ENCODE peak calls at places on chromosomes 7 and 10, in ten cellular contexts. One of them, this sample, is unnamed.
A peak's percentile ranks its signal among the peaks of the same experiment; 100 is the strongest.

GRCh38 chr7:69882269-69882668 is 284.0 kb downstream of the AUTS2 start:
- DNase-seq in upper lobe of left lung: no peak
- DNase-seq in HepG2: no peak
- DNase-seq in breast epithelium: no peak
- DNase-seq in suprapubic skin: no peak
- DNase-seq in prostate gland: no peak
- DNase-seq in K562: no peak
- DNase-seq in transverse colon: no peak
- DNase-seq in stomach: no peak
- DNase-seq in sigmoid colon: no peak
- DNase-seq in this sample: no peak

GRCh38 chr10:86205086-86205760 is 161.4 kb downstream of the GRID1 start:
- DNase-seq in upper lobe of left lung: no peak
- DNase-seq in HepG2: no peak
- DNase-seq in breast epithelium: no peak
- DNase-seq in suprapubic skin: peak; percentile 16
- DNase-seq in prostate gland: no peak
- DNase-seq in K562: no peak
- DNase-seq in transverse colon: no peak
- DNase-seq in stomach: no peak
- DNase-seq in sigmoid colon: peak; percentile 7
- DNase-seq in this sample: no peak

GRCh38 chr7:148340881-148341280 is 249.7 kb upstream of the C7orf33 start:
- DNase-seq in upper lobe of left lung: no peak
- DNase-seq in HepG2: no peak
- DNase-seq in breast epithelium: no peak
- DNase-seq in suprapubic skin: no peak
- DNase-seq in prostate gland: no peak
- DNase-seq in K562: no peak
- DNase-seq in transverse colon: no peak
- DNase-seq in stomach: no peak
- DNase-seq in sigmoid colon: no peak
- DNase-seq in this sample: no peak

GRCh38 chr10:79979310-79979972 is 30.5 kb upstream of the SFTPD start:
- DNase-seq in upper lobe of left lung: peak; percentile 90
- DNase-seq in HepG2: no peak
- DNase-seq in breast epithelium: no peak
- DNase-seq in suprapubic skin: no peak
- DNase-seq in prostate gland: no peak
- DNase-seq in K562: no peak
- DNase-seq in transverse colon: no peak
- DNase-seq in stomach: peak; percentile 74
- DNase-seq in sigmoid colon: no peak
- DNase-seq in this sample: no peak

GRCh38 chr10:88066876-88067275 is 203.5 kb downstream of the PTEN start:
- DNase-seq in upper lobe of left lung: peak; percentile 33
- DNase-seq in HepG2: no peak
- DNase-seq in breast epithelium: no peak
- DNase-seq in suprapubic skin: no peak
- DNase-seq in prostate gland: no peak
- DNase-seq in K562: no peak
- DNase-seq in transverse colon: no peak
- DNase-seq in stomach: no peak
- DNase-seq in sigmoid colon: no peak
- DNase-seq in this sample: no peak

GRCh38 chr7:18958627-18959026 is 158.8 kb downstream of the TWIST1 start:
- DNase-seq in upper lobe of left lung: no peak
- DNase-seq in HepG2: no peak
- DNase-seq in breast epithelium: no peak
- DNase-seq in suprapubic skin: no peak
- DNase-seq in prostate gland: no peak
- DNase-seq in K562: no peak
- DNase-seq in transverse colon: no peak
- DNase-seq in stomach: no peak
- DNase-seq in sigmoid colon: no peak
- DNase-seq in this sample: no peak

GRCh38 chr10:67770537-67770936 is 67.5 kb downstream of the DNAJC12 start:
- DNase-seq in upper lobe of left lung: no peak
- DNase-seq in HepG2: no peak
- DNase-seq in breast epithelium: no peak
- DNase-seq in suprapubic skin: no peak
- DNase-seq in prostate gland: no peak
- DNase-seq in K562: no peak
- DNase-seq in transverse colon: no peak
- DNase-seq in stomach: no peak
- DNase-seq in sigmoid colon: no peak
- DNase-seq in this sample: no peak

GRCh38 chr10:132577350-132578005 is 39.9 kb downstream of the INPP5A start:
- DNase-seq in upper lobe of left lung: no peak
- DNase-seq in HepG2: peak; percentile 32
- DNase-seq in breast epithelium: no peak
- DNase-seq in suprapubic skin: no peak
- DNase-seq in prostate gland: no peak
- DNase-seq in K562: no peak
- DNase-seq in transverse colon: no peak
- DNase-seq in stomach: peak; percentile 67
- DNase-seq in sigmoid colon: peak; percentile 75
- DNase-seq in this sample: no peak

GRCh38 chr10:35611750-35612149 is 6.6 kb downstream of the GJD4 start:
- DNase-seq in upper lobe of left lung: no peak
- DNase-seq in HepG2: peak; percentile 20
- DNase-seq in breast epithelium: no peak
- DNase-seq in suprapubic skin: no peak
- DNase-seq in prostate gland: no peak
- DNase-seq in K562: peak; percentile 17
- DNase-seq in transverse colon: no peak
- DNase-seq in stomach: no peak
- DNase-seq in sigmoid colon: no peak
- DNase-seq in this sample: no peak

GRCh38 chr7:41792099-41792498 is 89.2 kb upstream of the INHBA start:
- DNase-seq in upper lobe of left lung: no peak
- DNase-seq in HepG2: no peak
- DNase-seq in breast epithelium: no peak
- DNase-seq in suprapubic skin: no peak
- DNase-seq in prostate gland: no peak
- DNase-seq in K562: no peak
- DNase-seq in transverse colon: no peak
- DNase-seq in stomach: no peak
- DNase-seq in sigmoid colon: no peak
- DNase-seq in this sample: no peak

GRCh38 chr7:110911632-110912031 is 179.3 kb upstream of the LRRN3 start:
- DNase-seq in upper lobe of left lung: no peak
- DNase-seq in HepG2: no peak
- DNase-seq in breast epithelium: no peak
- DNase-seq in suprapubic skin: no peak
- DNase-seq in prostate gland: no peak
- DNase-seq in K562: no peak
- DNase-seq in transverse colon: no peak
- DNase-seq in stomach: no peak
- DNase-seq in sigmoid colon: no peak
- DNase-seq in this sample: no peak

GRCh38 chr10:49745756-49746155 is 16.4 kb downstream of the OGDHL start:
- DNase-seq in upper lobe of left lung: no peak
- DNase-seq in HepG2: no peak
- DNase-seq in breast epithelium: no peak
- DNase-seq in suprapubic skin: peak; percentile 72
- DNase-seq in prostate gland: no peak
- DNase-seq in K562: no peak
- DNase-seq in transverse colon: no peak
- DNase-seq in stomach: peak; percentile 20
- DNase-seq in sigmoid colon: no peak
- DNase-seq in this sample: peak; percentile 41

GRCh38 chr10:122052702-122053101 is 63.7 kb downstream of the TACC2 start:
- DNase-seq in upper lobe of left lung: no peak
- DNase-seq in HepG2: no peak
- DNase-seq in breast epithelium: no peak
- DNase-seq in suprapubic skin: no peak
- DNase-seq in prostate gland: no peak
- DNase-seq in K562: no peak
- DNase-seq in transverse colon: no peak
- DNase-seq in stomach: no peak
- DNase-seq in sigmoid colon: peak; percentile 20
- DNase-seq in this sample: peak; percentile 32

GRCh38 chr10:122051609-122052385 is 62.8 kb downstream of the TACC2 start:
- DNase-seq in upper lobe of left lung: peak; percentile 82
- DNase-seq in HepG2: peak; percentile 70
- DNase-seq in breast epithelium: peak; percentile 85
- DNase-seq in suprapubic skin: no peak
- DNase-seq in prostate gland: peak; percentile 67
- DNase-seq in K562: no peak
- DNase-seq in transverse colon: peak; percentile 75
- DNase-seq in stomach: peak; percentile 77
- DNase-seq in sigmoid colon: peak; percentile 80
- DNase-seq in this sample: peak; percentile 14

GRCh38 chr10:122049076-122049475 is 60.1 kb downstream of the TACC2 start:
- DNase-seq in upper lobe of left lung: no peak
- DNase-seq in HepG2: no peak
- DNase-seq in breast epithelium: no peak
- DNase-seq in suprapubic skin: no peak
- DNase-seq in prostate gland: no peak
- DNase-seq in K562: no peak
- DNase-seq in transverse colon: no peak
- DNase-seq in stomach: no peak
- DNase-seq in sigmoid colon: no peak
- DNase-seq in this sample: peak; percentile 56

GRCh38 chr10:122050811-122051210 is 61.8 kb downstream of the TACC2 start:
- DNase-seq in upper lobe of left lung: no peak
- DNase-seq in HepG2: no peak
- DNase-seq in breast epithelium: no peak
- DNase-seq in suprapubic skin: no peak
- DNase-seq in prostate gland: no peak
- DNase-seq in K562: no peak
- DNase-seq in transverse colon: no peak
- DNase-seq in stomach: no peak
- DNase-seq in sigmoid colon: no peak
- DNase-seq in this sample: peak; percentile 14

DNA sequence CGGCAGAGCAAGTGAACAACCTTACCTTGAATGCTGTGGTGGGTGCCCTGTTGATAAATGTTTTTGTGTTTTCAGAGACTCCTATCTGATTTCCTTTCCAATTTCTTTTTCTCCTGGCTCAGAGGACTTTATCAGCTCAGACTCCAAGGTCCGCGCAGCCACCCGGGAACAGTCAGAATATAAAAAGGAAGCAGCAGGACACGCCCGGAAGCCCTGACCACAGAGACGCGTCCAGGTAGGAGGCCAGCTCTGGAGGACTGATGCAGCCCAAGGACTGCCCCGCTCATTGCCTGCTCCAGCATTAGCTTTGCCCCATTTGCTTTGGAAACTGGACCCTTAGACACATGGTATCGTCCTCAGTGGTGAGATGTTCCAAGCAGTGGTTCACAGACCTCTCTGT is 61.4 kb downstream of the TACC2 start:
- DNase-seq in upper lobe of left lung: no peak
- DNase-seq in HepG2: no peak
- DNase-seq in breast epithelium: no peak
- DNase-seq in suprapubic skin: no peak
- DNase-seq in prostate gland: no peak
- DNase-seq in K562: no peak
- DNase-seq in transverse colon: peak; percentile 73
- DNase-seq in stomach: peak; percentile 71
- DNase-seq in sigmoid colon: no peak
- DNase-seq in this sample: peak; percentile 20
- TF ChIP-seq POLR2A in upper lobe of left lung: no peak
- TF ChIP-seq POLR2A in HepG2: no peak
- TF ChIP-seq POLR2A in breast epithelium: no peak
- TF ChIP-seq POLR2A in suprapubic skin: no peak
- TF ChIP-seq POLR2A in prostate gland: no peak
- TF ChIP-seq POLR2A in K562: no peak
- TF ChIP-seq POLR2A in transverse colon: no peak
- TF ChIP-seq POLR2A in stomach: no peak
- TF ChIP-seq POLR2A in sigmoid colon: no peak
- TF ChIP-seq POLR2A in this sample: no peak

DNA sequence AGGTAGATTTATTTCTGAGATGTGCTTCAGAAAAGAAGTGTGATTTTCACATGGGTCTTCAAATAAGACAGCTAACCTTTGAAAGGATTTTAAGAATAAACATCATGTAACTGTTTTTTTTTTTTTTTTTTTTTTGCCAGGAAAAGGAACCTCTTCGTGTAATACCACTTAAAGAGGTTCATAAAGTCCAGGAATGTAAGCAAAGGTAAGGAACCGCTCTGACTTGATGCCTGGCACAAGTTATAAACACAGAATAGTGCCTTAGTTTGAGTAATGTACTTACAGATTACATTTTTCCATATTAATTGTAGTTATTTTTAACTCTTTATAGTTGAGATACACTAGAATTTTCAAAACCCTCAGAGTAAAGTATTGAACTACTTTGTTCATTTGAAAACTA is 30.4 kb upstream of the ARMS2 start:
- DNase-seq in upper lobe of left lung: no peak
- DNase-seq in HepG2: no peak
- DNase-seq in breast epithelium: no peak
- DNase-seq in suprapubic skin: no peak
- DNase-seq in prostate gland: no peak
- DNase-seq in K562: no peak
- DNase-seq in transverse colon: no peak
- DNase-seq in stomach: no peak
- DNase-seq in sigmoid colon: no peak
- DNase-seq in this sample: no peak
- TF ChIP-seq POLR2AphosphoS5 in upper lobe of left lung: no peak
- TF ChIP-seq POLR2AphosphoS5 in HepG2: no peak
- TF ChIP-seq POLR2AphosphoS5 in breast epithelium: no peak
- TF ChIP-seq POLR2AphosphoS5 in suprapubic skin: no peak
- TF ChIP-seq POLR2AphosphoS5 in prostate gland: no peak
- TF ChIP-seq POLR2AphosphoS5 in K562: no peak
- TF ChIP-seq POLR2AphosphoS5 in transverse colon: no peak
- TF ChIP-seq POLR2AphosphoS5 in stomach: no peak
- TF ChIP-seq POLR2AphosphoS5 in sigmoid colon: no peak
- TF ChIP-seq POLR2AphosphoS5 in this sample: no peak

DNA sequence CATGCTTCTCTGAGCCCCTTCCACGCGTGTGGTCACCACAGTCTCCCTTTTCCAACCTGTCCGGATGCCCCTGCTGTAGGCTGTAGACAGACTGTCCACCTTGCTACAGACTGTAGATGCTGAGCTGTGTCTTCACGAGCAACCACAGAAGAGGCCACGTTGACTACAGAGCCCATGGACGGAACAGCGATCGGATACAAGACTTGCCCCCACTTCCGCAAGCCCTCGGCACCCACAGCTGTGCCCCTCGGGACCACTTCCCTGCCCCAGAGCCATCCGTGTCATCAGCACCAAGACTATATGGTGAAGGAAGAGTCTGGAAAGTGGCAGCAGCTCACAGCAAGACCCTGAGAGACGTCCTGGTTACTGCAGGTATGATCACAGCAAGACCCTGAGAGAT is 491.4 kb downstream of the DNAJB6 start:
- DNase-seq in upper lobe of left lung: no peak
- DNase-seq in HepG2: no peak
- DNase-seq in breast epithelium: no peak
- DNase-seq in suprapubic skin: no peak
- DNase-seq in prostate gland: no peak
- DNase-seq in K562: no peak
- DNase-seq in transverse colon: no peak
- DNase-seq in stomach: no peak
- DNase-seq in sigmoid colon: no peak
- DNase-seq in this sample: peak; percentile 47
- H3K9me3 ChIP-seq in upper lobe of left lung: no peaks in the 10 kb centered on the region
- H3K9me3 ChIP-seq in HepG2: no peaks in the 10 kb centered on the region
- H3K9me3 ChIP-seq in breast epithelium: no peaks in the 10 kb centered on the region
- H3K9me3 ChIP-seq in suprapubic skin: no peaks in the 10 kb centered on the region
- H3K9me3 ChIP-seq in prostate gland: no peaks in the 10 kb centered on the region
- H3K9me3 ChIP-seq in K562: no peaks in the 10 kb centered on the region
- H3K9me3 ChIP-seq in transverse colon: no peaks in the 10 kb centered on the region
- H3K9me3 ChIP-seq in stomach: no peaks in the 10 kb centered on the region
- H3K9me3 ChIP-seq in sigmoid colon: no peaks in the 10 kb centered on the region
- H3K9me3 ChIP-seq in this sample: no peaks in the 10 kb centered on the region

GRCh38 chr10:26483554-26483953 is 45.4 kb downstream of the APBB1IP start:
- DNase-seq in upper lobe of left lung: no peak
- DNase-seq in HepG2: peak; percentile 27
- DNase-seq in breast epithelium: no peak
- DNase-seq in suprapubic skin: no peak
- DNase-seq in prostate gland: no peak
- DNase-seq in K562: no peak
- DNase-seq in transverse colon: no peak
- DNase-seq in stomach: no peak
- DNase-seq in sigmoid colon: no peak
- DNase-seq in this sample: no peak
- TF ChIP-seq POLR2A in upper lobe of left lung: no peak
- TF ChIP-seq POLR2A in HepG2: no peak
- TF ChIP-seq POLR2A in breast epithelium: no peak
- TF ChIP-seq POLR2A in suprapubic skin: no peak
- TF ChIP-seq POLR2A in prostate gland: no peak
- TF ChIP-seq POLR2A in K562: no peak
- TF ChIP-seq POLR2A in transverse colon: no peak
- TF ChIP-seq POLR2A in stomach: no peak
- TF ChIP-seq POLR2A in sigmoid colon: no peak
- TF ChIP-seq POLR2A in this sample: no peak

This sample was measured in spleen.